ENCODE peak calls at places on chromosomes 12 and 14, in four cellular contexts. N is MM.1S, B is left lung, E is heart right ventricle. Z is an unnamed sample.

GRCh38 chr12:94458882-94459772 is 540 bp downstream of the CEP83 start:
- DNase-seq in N (peak; percentile 10), B (no peak), E (no peak), Z (no peak)

GRCh38 chr12:125331342-125332052 is 266.3 kb downstream of the AACS start:
- DNase-seq in N (no peak), B (no peak), E (no peak), Z (no peak)

GRCh38 chr14:78254911-78255431 is 84.8 kb downstream of the NRXN3 start:
- DNase-seq in N (peak; percentile 34), B (peak; percentile 38), E (no peak), Z (peak; percentile 93)

GRCh38 chr14:104223101-104223809 is 84.9 kb downstream of the KIF26A start:
- DNase-seq in N (no peak), B (peak; percentile 46), E (no peak), Z (no peak)

GRCh38 chr14:51129130-51129529 is 34.2 kb upstream of the TRIM9 start:
- DNase-seq in N (no peak), B (no peak), E (no peak), Z (no peak)

GRCh38 chr12:46370792-46371717 is 1.5 kb downstream of the SLC38A2 start:
- DNase-seq in N (peak; percentile 93), B (peak; percentile 92), E (peak; percentile 93), Z (peak; percentile 89)

GRCh38 chr12:45051490-45052105 is 699 bp upstream of the DBX2 start:
- DNase-seq in N (no peak), B (no peak), E (no peak), Z (no peak)

GRCh38 chr14:35390577-35391387 is 13.8 kb downstream of the NFKBIA start:
- DNase-seq in N (no peak), B (no peak), E (no peak), Z (no peak)

GRCh38 chr12:52423661-52424503 is 10.3 kb downstream of the KRT75 start:
- DNase-seq in N (no peak), B (no peak), E (no peak), Z (no peak)

GRCh38 chr14:96261053-96261452 is 5.0 kb downstream of the BDKRB1 start:
- DNase-seq in N (no peak), B (no peak), E (no peak), Z (no peak)

GRCh38 chr14:23299558-23299957 is 3.1 kb downstream of the PPP1R3E start:
- DNase-seq in N (no peak), B (no peak), E (no peak), Z (peak; percentile 28)

GRCh38 chr12:53674977-53675700 is 744 bp downstream of the ATP5MC2 start:
- DNase-seq in N (no peak), B (no peak), E (no peak), Z (no peak)

GRCh38 chr12:88057994-88058718 is 29.0 kb upstream of the C12orf50 start:
- DNase-seq in N (no peak), B (no peak), E (peak; percentile 32), Z (no peak)

GRCh38 chr14:104341532-104342434 is 203.4 kb downstream of the KIF26A start:
- DNase-seq in N (peak; percentile 54), B (peak; percentile 38), E (peak; percentile 58), Z (peak; percentile 42)

GRCh38 chr14:74652541-74652940 is 40.5 kb upstream of the LTBP2 start:
- DNase-seq in N (no peak), B (no peak), E (no peak), Z (no peak)

GRCh38 chr14:105897725-105898113 is 371.3 kb downstream of the TMEM121 start:
- DNase-seq in N (no peak), B (no peak), E (no peak), Z (no peak)

GRCh38 chr14:103195828-103196615 is 72.8 kb downstream of the TNFAIP2 start:
- DNase-seq in N (no peak), B (no peak), E (no peak), Z (no peak)

GRCh38 chr12:111182391-111182790 is 186.5 kb downstream of the PHETA1 start:
- DNase-seq in N (no peak), B (no peak), E (no peak), Z (no peak)

GRCh38 chr14:96863327-96863985 is 66.3 kb downstream of the VRK1 start:
- DNase-seq in N (no peak), B (no peak), E (no peak), Z (no peak)

GRCh38 chr12:176321-177181 is 37.4 kb downstream of the SLC6A12 start:
- DNase-seq in N (no peak), B (no peak), E (no peak), Z (peak; percentile 26)

DNA sequence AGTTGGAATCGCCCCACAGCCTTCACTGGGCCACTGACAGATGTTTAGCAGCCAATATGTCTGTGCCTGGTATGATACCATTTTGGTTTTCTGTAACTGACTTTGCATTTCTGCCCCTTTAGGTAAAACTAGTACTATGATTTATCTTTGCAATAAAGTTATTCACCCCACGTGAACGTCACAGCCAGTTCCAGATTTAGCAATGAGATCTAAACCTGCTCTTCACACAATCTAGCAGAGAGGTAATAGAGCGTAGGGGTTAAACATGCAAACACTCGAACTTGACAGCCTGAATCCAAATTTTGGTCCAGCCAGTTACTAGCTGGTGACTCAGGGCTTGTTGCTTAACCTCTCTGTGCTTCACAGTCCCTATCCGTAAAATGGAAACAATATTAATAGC is 73.1 kb upstream of the SSTR1 start:
- DNase-seq in N (no peak), B (no peak), E (no peak), Z (no peak)
- H3K4me1 ChIP-seq in N (no peaks in the 10 kb centered on the region), B (no peaks in the 10 kb centered on the region), E (no peaks in the 10 kb centered on the region), Z (no peaks in the 10 kb centered on the region)

GRCh38 chr12:13000616-13000934 is 510 bp upstream of the HEBP1 start:
- DNase-seq in N (no peak), B (no peak), E (no peak), Z (peak; percentile 81)

GRCh38 chr12:12999276-12999958 is 648 bp downstream of the HEBP1 start:
- DNase-seq in N (no peak), B (no peak), E (no peak), Z (peak; percentile 49)

GRCh38 chr12:13001725-13002040 is 1.6 kb upstream of the HEBP1 start:
- DNase-seq in N (no peak), B (no peak), E (no peak), Z (no peak)

GRCh38 chr12:13000935-13001724 is 1.1 kb upstream of the HEBP1 start:
- DNase-seq in N (peak; percentile 63), B (peak; percentile 64), E (peak; percentile 58), Z (peak; percentile 64)

GRCh38 chr12:12999959-13000615 is at the start of gene HEBP1:
- DNase-seq in N (peak; percentile 90), B (peak; percentile 98), E (peak; percentile 98), Z (peak; percentile 95)
- H3K27ac ChIP-seq in N (peak within 1 kb of the TSS; percentile 54), B (peak within 1 kb of the TSS; percentile 92), E (peak within 1 kb of the TSS; percentile 91), Z (peak within 1 kb of the TSS; percentile 41)

GRCh38 chr12:49336645-49337584 is at the start of gene C1QL4:
- DNase-seq in N (peak; percentile 71), B (peak; percentile 80), E (peak; percentile 86), Z (peak; percentile 87)
- H3K27me3 ChIP-seq in N (peaks cover 54% of the 10 kb centered on the region), B (peaks cover 53% of the 10 kb centered on the region), E (peaks cover 82% of the 10 kb centered on the region), Z (peaks cover 10% of the 10 kb centered on the region)

GRCh38 chr12:109458771-109459208 is 18.3 kb downstream of the KCTD10 start:
- DNase-seq in N (no peak), B (no peak), E (no peak), Z (no peak)

GRCh38 chr12:109461846-109462766 is 15.0 kb downstream of the KCTD10 start:
- DNase-seq in N (no peak), B (peak; percentile 88), E (peak; percentile 85), Z (peak; percentile 82)

GRCh38 chr12:109459247-109459646 is 17.9 kb downstream of the KCTD10 start:
- DNase-seq in N (no peak), B (no peak), E (no peak), Z (no peak)

GRCh38 chr12:109461049-109461845 is 15.9 kb downstream of the KCTD10 start:
- DNase-seq in N (no peak), B (peak; percentile 75), E (no peak), Z (no peak)

GRCh38 chr12:109460538-109460937 is 16.6 kb downstream of the KCTD10 start:
- DNase-seq in N (no peak), B (peak; percentile 90), E (no peak), Z (no peak)
- H3K4me1 ChIP-seq in N (peaks cover 8% of the 10 kb centered on the region), B (peaks cover 65% of the 10 kb centered on the region), E (peaks cover 86% of the 10 kb centered on the region), Z (peaks cover 77% of the 10 kb centered on the region)

DNA sequence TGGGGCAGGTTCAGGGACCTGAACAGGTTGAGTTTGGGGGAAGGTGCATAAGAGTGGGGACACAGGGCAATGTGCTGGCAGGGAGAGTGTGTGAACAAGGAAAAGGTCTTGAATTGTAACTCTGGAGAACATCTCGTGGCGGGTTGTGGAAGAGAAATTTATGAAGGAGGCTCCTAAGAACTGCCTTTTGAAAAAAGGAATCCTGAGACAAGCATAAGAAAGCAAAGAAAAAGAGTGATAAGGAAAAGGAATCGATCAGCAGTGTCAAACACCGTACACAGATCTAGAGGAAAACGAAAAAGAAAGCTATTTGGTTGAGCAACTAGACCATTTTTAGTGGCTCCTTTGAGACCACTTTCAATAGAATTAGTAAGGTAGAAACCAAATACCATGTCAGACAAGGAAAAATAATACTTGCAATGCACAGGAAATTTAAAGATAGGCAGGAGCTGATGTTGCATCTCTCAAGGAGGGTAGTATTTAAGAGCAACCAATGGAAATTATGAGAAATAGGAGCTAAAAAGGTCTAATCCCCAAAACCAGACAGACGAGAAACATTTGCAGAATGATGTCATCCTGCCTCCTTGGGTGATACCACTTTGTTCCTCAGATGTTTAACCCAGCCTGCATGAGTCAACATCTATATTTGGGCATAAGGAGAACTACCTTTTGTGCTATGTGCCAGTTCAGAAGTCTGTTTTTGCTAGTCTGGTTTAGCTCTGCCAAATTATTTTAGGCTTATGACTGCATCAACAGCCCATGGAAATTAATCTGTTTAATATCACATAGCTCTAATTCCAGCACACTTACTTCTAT is 64.5 kb upstream of the STK38L start:
- DNase-seq in N (peak; percentile 97), B (no peak), E (no peak), Z (peak; percentile 91)
- H3K27ac ChIP-seq in N (peak overlapping the region; percentile 97), B (peak overlapping the region; percentile 53), E (peak overlapping the region; percentile 61), Z (peak overlapping the region; percentile 79)

GRCh38 chr12:113471619-113472171 is at the start of gene LHX5:
- DNase-seq in N (no peak), B (no peak), E (no peak), Z (no peak)

GRCh38 chr12:113469224-113469652 is 2.4 kb downstream of the LHX5 start:
- DNase-seq in N (no peak), B (no peak), E (no peak), Z (no peak)

GRCh38 chr12:113472191-113473190 is 820 bp upstream of the LHX5 start:
- DNase-seq in N (no peak), B (no peak), E (no peak), Z (no peak)

GRCh38 chr12:113469893-113470743 is 1.6 kb downstream of the LHX5 start:
- DNase-seq in N (no peak), B (no peak), E (no peak), Z (no peak)

DNA sequence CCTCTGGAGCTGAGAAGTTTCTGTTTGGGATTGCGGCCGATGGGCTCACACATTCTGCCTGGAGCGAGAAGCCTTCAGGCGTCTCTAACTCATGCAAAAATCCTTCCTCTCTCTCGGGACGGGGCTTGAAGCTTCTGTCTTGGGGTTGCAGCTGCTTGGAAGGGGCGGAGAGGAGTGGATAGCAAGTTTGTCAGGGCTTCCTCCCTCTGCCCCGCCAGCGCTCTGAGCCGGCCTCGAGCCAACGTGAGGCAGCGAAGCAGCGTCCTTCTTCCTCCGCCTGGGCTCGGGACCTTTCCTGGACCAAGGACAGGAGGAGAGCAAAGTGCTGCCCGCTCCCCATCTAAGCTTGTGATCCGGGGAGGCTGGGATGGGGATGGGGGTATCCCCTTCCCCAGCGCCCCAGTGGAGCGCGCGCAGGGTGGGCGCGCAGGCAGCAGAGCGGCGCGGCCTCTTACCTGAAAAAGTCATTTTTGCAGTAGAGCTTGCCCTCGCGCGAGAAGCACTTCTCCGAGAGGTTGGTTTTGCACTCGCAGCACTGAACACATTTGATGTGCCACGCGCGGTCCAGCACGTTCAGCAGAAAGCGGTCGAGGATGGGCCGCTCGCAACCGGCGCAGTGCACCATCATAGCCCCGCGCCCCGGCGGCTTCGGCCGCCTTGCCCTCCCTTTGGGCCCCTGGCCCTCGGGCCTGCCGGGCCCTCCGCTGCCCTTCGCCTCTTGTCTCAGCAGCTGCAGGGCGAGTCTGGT is 626 bp downstream of the LHX5 start:
- DNase-seq in N (no peak), B (no peak), E (no peak), Z (no peak)
- H3K27me3 ChIP-seq in N (peaks cover 52% of the 10 kb centered on the region), B (peaks cover 99% of the 10 kb centered on the region), E (peaks cover 100% of the 10 kb centered on the region), Z (peaks cover 99% of the 10 kb centered on the region)